ENCODE peak calls at places on chromosomes 4 and X, in seven cellular contexts. H is cardiac muscle cell, L is right lobe of liver, Q is A549, W is tibial nerve, G is heart right ventricle, T is RWPE1. P is an unnamed sample.

GRCh38 chrX:134572816-134573682 is 85.2 kb downstream of the PLAC1 start:
- DNase-seq in G (no peak), H (no peak), Q (peak), L (no peak), T (peak), W (no peak), P (no peak)

GRCh38 chr4:2071912-2072867 is 13.1 kb downstream of the NAT8L start:
- DNase-seq in H (no peak), G (no peak), L (peak), W (no peak), Q (no peak), T (no peak), P (peak)

GRCh38 chrX:50697691-50698090 is 116.3 kb downstream of the SHROOM4 start:
- DNase-seq in T (peak), G (no peak), W (no peak), L (no peak), Q (no peak), H (peak), P (no peak)

GRCh38 chrX:54423161-54423888 is 16.9 kb upstream of the TSR2 start:
- DNase-seq in G (no peak), H (peak), T (no peak), W (no peak), L (no peak), Q (no peak), P (no peak)

GRCh38 chr4:80526697-80527096 is 191.2 kb downstream of the CFAP299 start:
- DNase-seq in G (no peak), W (no peak), T (no peak), L (no peak), H (no peak), Q (no peak), P (no peak)

GRCh38 chrX:9352683-9353430 is 112.0 kb upstream of the TBL1X start:
- DNase-seq in T (no peak), L (no peak), W (no peak), G (no peak), Q (no peak), H (peak), P (no peak)

GRCh38 chr4:143397335-143397734 is 60.7 kb downstream of the GAB1 start:
- DNase-seq in L (no peak), Q (no peak), G (no peak), T (no peak), W (no peak), H (no peak), P (no peak)

GRCh38 chr4:6621556-6621927 is 18.9 kb upstream of the MRFAP1 start:
- DNase-seq in Q (no peak), H (no peak), G (no peak), W (no peak), T (no peak), L (no peak), P (no peak)

GRCh38 chrX:53483838-53484420 is 49.8 kb upstream of the HSD17B10 start:
- DNase-seq in L (no peak), H (peak), T (no peak), Q (no peak), G (no peak), W (no peak), P (no peak)

GRCh38 chr4:169619518-169619957 is 840 bp upstream of the CLCN3 start:
- DNase-seq in H (peak), T (peak), Q (peak), L (no peak), W (no peak), G (no peak), P (no peak)

GRCh38 chr4:1720163-1720983 is 750 bp downstream of the TMEM129 start:
- DNase-seq in T (no peak), G (peak), Q (no peak), W (no peak), L (peak), H (peak), P (peak)

GRCh38 chr4:164462471-164462870 is 291.5 kb upstream of the SMIM31 start:
- DNase-seq in G (no peak), Q (no peak), H (no peak), T (no peak), W (no peak), L (no peak), P (no peak)

GRCh38 chrX:14697453-14697852 is 168.1 kb downstream of the GLRA2 start:
- DNase-seq in W (no peak), G (no peak), Q (peak), H (peak), T (peak), L (no peak), P (peak)

GRCh38 chr4:107721436-107722090 is 1.5 kb upstream of the PAPSS1 start:
- DNase-seq in W (no peak), Q (no peak), H (no peak), G (peak), T (no peak), L (no peak), P (no peak)

GRCh38 chr4:132101526-132101925 is 1047.6 kb upstream of the PCDH10 start:
- DNase-seq in H (no peak), W (no peak), G (no peak), T (no peak), L (no peak), Q (no peak), P (no peak)

GRCh38 chr4:100907465-100908454 is 389.9 kb upstream of the EMCN start:
- DNase-seq in G (no peak), W (no peak), L (no peak), T (peak), Q (no peak), H (peak), P (no peak)

GRCh38 chr4:25900310-25900709 is 13.7 kb upstream of the SMIM20 start:
- DNase-seq in W (no peak), T (no peak), L (no peak), H (no peak), G (no peak), Q (no peak), P (no peak)

GRCh38 chrX:103845165-103845653 is 13.2 kb upstream of the RAB9B start:
- DNase-seq in H (peak), L (no peak), T (peak), G (peak), W (peak), Q (peak), P (peak)

GRCh38 chrX:24426340-24426913 is 38.7 kb upstream of the PDK3 start:
- DNase-seq in L (no peak), Q (no peak), G (no peak), W (no peak), T (peak), H (peak), P (no peak)

GRCh38 chr4:147842573-147842972 is 110.7 kb downstream of the ARHGAP10 start:
- DNase-seq in G (peak), Q (no peak), L (no peak), T (no peak), H (peak), W (no peak), P (no peak)

GRCh38 chr4:3317011-3317655 is 24.3 kb downstream of the RGS12 start:
- DNase-seq in G (no peak), T (no peak), H (no peak), L (peak), Q (no peak), W (no peak), P (no peak)

GRCh38 chrX:53116101-53116500 is 22.2 kb downstream of the KANTR start:
- DNase-seq in L (no peak), G (no peak), Q (no peak), W (no peak), T (no peak), H (peak), P (no peak)

GRCh38 chr4:16641971-16642370 is 256.5 kb downstream of the LDB2 start:
- DNase-seq in Q (no peak), H (peak), W (no peak), L (no peak), G (no peak), T (no peak), P (no peak)

DNA sequence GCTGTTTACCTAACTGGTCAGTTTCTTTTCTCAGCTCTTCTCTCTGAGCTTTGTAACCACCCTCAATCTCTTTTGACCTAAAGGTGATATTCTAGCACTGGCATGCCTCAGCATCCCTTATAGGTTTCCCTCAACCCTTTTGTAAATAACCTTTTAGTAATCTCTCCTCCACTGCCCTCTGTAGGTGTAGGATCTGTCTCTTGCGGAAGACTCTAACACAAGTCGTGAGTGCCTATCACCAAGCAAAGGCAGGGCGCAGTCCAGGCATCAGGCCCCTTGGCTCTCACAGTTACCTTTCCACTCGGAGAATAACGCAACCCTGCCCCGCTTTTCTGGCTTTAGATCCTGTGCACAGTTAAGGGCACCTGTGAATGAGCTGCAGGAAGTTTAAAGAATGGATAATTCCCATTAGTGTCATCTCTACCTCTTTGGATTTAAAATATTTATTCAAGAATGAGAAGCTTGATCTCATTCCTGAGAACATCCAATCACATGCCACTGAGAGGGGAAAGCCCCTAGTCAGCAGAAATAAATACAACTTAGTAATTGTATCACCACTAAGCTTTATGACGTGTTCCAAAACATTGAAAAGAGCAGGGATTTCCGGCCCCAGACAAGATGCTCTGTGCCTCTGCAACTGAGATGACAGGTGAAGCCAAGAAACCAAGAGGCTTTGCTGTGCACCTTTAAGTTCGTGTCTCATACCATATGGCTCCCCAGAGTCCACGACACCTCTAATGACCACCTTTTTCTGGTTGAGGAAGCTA is 58.8 kb downstream of the SPINK2 start:
- DNase-seq in H (no peak), L (no peak), W (no peak), T (no peak), Q (no peak), G (no peak), P (no peak)
- TF ChIP-seq CTCF in H (no peak), L (no peak), W (no peak), T (no peak), Q (no peak), G (no peak), P (no peak)

GRCh38 chr4:122003335-122003734 is 51.5 kb upstream of the TRPC3 start:
- DNase-seq in Q (peak), H (peak), L (no peak), T (peak), G (no peak), W (no peak), P (peak)
- TF ChIP-seq CTCF in Q (peak), H (peak), L (peak), T (no peak), G (peak), W (no peak), P (peak)

GRCh38 chr4:149511558-149512298 is 303.9 kb downstream of the IQCM start:
- DNase-seq in H (no peak), W (no peak), T (no peak), Q (no peak), L (no peak), G (no peak), P (no peak)
- TF ChIP-seq CTCF in H (no peak), W (no peak), T (no peak), Q (no peak), L (peak), G (no peak), P (no peak)

DNA sequence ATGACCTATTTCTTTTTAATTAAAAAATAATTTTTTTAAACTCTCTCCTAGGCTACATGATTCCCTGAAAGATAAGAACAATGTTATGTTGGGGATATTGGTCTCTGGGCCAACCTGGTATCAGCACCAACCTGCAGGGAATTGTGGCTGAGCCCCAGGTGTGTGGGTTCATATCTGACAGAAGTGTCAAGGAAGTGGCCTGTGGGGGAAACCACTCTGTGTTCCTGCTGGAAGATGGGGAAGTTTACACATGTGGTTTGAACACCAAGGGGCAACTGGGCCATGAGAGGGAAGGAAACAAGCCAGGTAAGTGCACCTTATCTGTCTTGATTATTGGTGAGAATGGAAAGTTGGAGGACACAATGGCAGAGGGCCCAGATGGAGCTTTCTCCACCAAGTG is 13.5 kb downstream of the HERC3 start:
- DNase-seq in T (no peak), Q (no peak), H (no peak), G (no peak), W (no peak), L (no peak), P (no peak)
- TF ChIP-seq CTCF in T (no peak), Q (no peak), H (no peak), G (no peak), W (no peak), L (no peak), P (no peak)

GRCh38 chr4:138196153-138196552 is 46.0 kb downstream of the SLC7A11 start:
- DNase-seq in L (no peak), T (no peak), W (no peak), G (no peak), Q (no peak), H (no peak), P (no peak)
- TF ChIP-seq CTCF in L (no peak), T (no peak), W (no peak), G (no peak), Q (no peak), H (no peak), P (no peak)

P was measured in neural crest cell.